ENCODE peak calls at places on chromosome 9, in ten cellular contexts. Q is non-pigmented ciliary epithelial cell; X is cardiac septum; V is SK-N-SH; B is GM23248; O is stimulated activated CD8-positive, alpha-beta memory T cell treated with anti-CD3 and anti-CD28 coated beads, Interleukin-4, amount 100 ng/mL, for 4 hours; Z is stimulated activated CD4-positive, alpha-beta T cell treated with anti-CD3 and anti-CD28 coated beads, Interleukin-1b, Interleukin-23, amount 100 ng/mL, for 1 hour; S is neural progenitor cell; R is nucleus accumbens; W is fibroblast of pulmonary artery. K is an unnamed sample.
A peak's percentile ranks its signal among the peaks of the same experiment; 100 is the strongest.

GRCh38 chr9:134150557-134151214 is 13.7 kb downstream of the RNU6ATAC start:
- DNase-seq in B (no peak), Z (no peak), S (no peak), V (no peak), W (no peak), Q (no peak), X (no peak), O (no peak), R (no peak), K (no peak)

GRCh38 chr9:35001803-35002502 is 12.4 kb downstream of the DNAJB5 start:
- DNase-seq in V (peak; percentile 0), X (no peak), Q (no peak), O (no peak), B (peak; percentile 59), S (no peak), W (peak; percentile 59), R (no peak), Z (no peak), K (no peak)

GRCh38 chr9:20621553-20622329 is 558 bp downstream of the MLLT3 start:
- DNase-seq in O (peak; percentile 67), Q (peak; percentile 22), R (peak; percentile 87), X (peak; percentile 82), Z (peak; percentile 52), W (peak; percentile 79), B (peak; percentile 76), S (peak; percentile 75), V (peak; percentile 84), K (no peak)

GRCh38 chr9:24832307-24832706 is 286.6 kb upstream of the IZUMO3 start:
- DNase-seq in Z (no peak), B (no peak), R (no peak), X (no peak), Q (no peak), S (peak; percentile 36), O (no peak), W (no peak), V (peak; percentile 5), K (no peak)

GRCh38 chr9:6433405-6433804 is 20.4 kb downstream of the UHRF2 start:
- DNase-seq in V (no peak), O (no peak), R (no peak), X (no peak), Z (no peak), W (peak; percentile 66), S (no peak), Q (peak; percentile 49), B (peak; percentile 72), K (no peak)

GRCh38 chr9:134730011-134730760 is 88.6 kb downstream of the COL5A1 start:
- DNase-seq in W (no peak), O (no peak), R (no peak), S (no peak), X (no peak), Z (no peak), B (peak; percentile 56), V (no peak), Q (no peak), K (no peak)

GRCh38 chr9:15127831-15128230 is 179.2 kb downstream of the TTC39B start:
- DNase-seq in Z (no peak), X (no peak), S (no peak), O (no peak), B (no peak), V (no peak), W (no peak), Q (no peak), R (no peak), K (no peak)

GRCh38 chr9:105475302-105475701 is 27.5 kb downstream of the FSD1L start:
- DNase-seq in Q (peak; percentile 41), B (peak; percentile 73), Z (no peak), R (no peak), O (no peak), S (peak; percentile 37), X (no peak), V (no peak), W (peak; percentile 48), K (no peak)

GRCh38 chr9:92119581-92119980 is 4.4 kb upstream of the SPTLC1 start:
- DNase-seq in R (no peak), Q (no peak), X (no peak), Z (no peak), O (no peak), W (no peak), V (no peak), B (no peak), S (no peak), K (no peak)

GRCh38 chr9:70412678-70413426 is 1.6 kb downstream of the KLF9 start:
- DNase-seq in Z (no peak), V (peak; percentile 82), Q (no peak), B (peak; percentile 85), R (peak; percentile 66), O (no peak), X (peak; percentile 93), W (peak; percentile 91), S (peak; percentile 52), K (no peak)

GRCh38 chr9:89770779-89771178 is 166.0 kb downstream of the GADD45G start:
- DNase-seq in S (no peak), Z (no peak), V (peak; percentile 34), Q (no peak), R (no peak), B (no peak), W (no peak), O (no peak), X (peak; percentile 72), K (no peak)

GRCh38 chr9:28951945-28952344 is 1378.7 kb upstream of the C9orf72 start:
- DNase-seq in Q (no peak), V (no peak), R (no peak), S (no peak), X (no peak), O (no peak), Z (no peak), W (peak; percentile 24), B (no peak), K (no peak)

GRCh38 chr9:134301387-134302129 is 24.7 kb upstream of the RXRA start:
- DNase-seq in W (no peak), R (no peak), O (peak; percentile 48), Q (no peak), X (no peak), Z (peak; percentile 13), V (peak; percentile 27), B (no peak), S (no peak), K (no peak)

GRCh38 chr9:35177520-35177919 is 15.7 kb downstream of the UNC13B start:
- DNase-seq in R (no peak), O (no peak), B (no peak), Z (no peak), V (no peak), X (no peak), Q (no peak), S (no peak), W (no peak), K (no peak)

GRCh38 chr9:127078988-127079387 is 43.4 kb downstream of the ANGPTL2 start:
- DNase-seq in B (no peak), V (no peak), O (no peak), Q (no peak), X (no peak), W (no peak), S (no peak), R (no peak), Z (no peak), K (no peak)

GRCh38 chr9:5870691-5871090 is 20.0 kb upstream of the MLANA start:
- DNase-seq in W (no peak), X (no peak), B (no peak), R (no peak), V (no peak), O (no peak), S (no peak), Q (no peak), Z (no peak), K (no peak)

GRCh38 chr9:99595796-99596195 is 225.9 kb upstream of the NR4A3 start:
- DNase-seq in Z (no peak), O (no peak), R (no peak), X (no peak), S (no peak), Q (no peak), B (no peak), W (no peak), V (no peak), K (no peak)

GRCh38 chr9:5838884-5839571 is 6.1 kb upstream of the ERMP1 start:
- DNase-seq in S (no peak), Z (no peak), W (peak; percentile 65), X (no peak), R (no peak), Q (no peak), O (no peak), B (peak; percentile 79), V (no peak), K (no peak)

GRCh38 chr9:101485873-101486692 is 47.6 kb upstream of the RNF20 start:
- DNase-seq in Z (no peak), O (no peak), X (no peak), S (peak; percentile 68), Q (no peak), B (peak; percentile 71), V (peak; percentile 81), R (peak; percentile 44), W (peak; percentile 7), K (peak; percentile 28)

GRCh38 chr9:91419222-91420191 is 4.1 kb downstream of the NFIL3 start:
- DNase-seq in Z (no peak), B (peak; percentile 97), S (no peak), X (peak; percentile 85), V (peak; percentile 16), W (peak; percentile 97), O (no peak), Q (peak; percentile 87), R (no peak), K (no peak)

GRCh38 chr9:89842267-89842768 is 237.5 kb downstream of the GADD45G start:
- DNase-seq in Q (no peak), V (no peak), Z (no peak), W (no peak), R (no peak), O (no peak), X (no peak), B (no peak), S (no peak), K (no peak)

GRCh38 chr9:14321517-14322125 is 7.7 kb upstream of the NFIB start:
- DNase-seq in V (no peak), S (peak; percentile 23), W (no peak), O (no peak), R (no peak), Q (no peak), B (peak; percentile 55), Z (no peak), X (no peak), K (no peak)

GRCh38 chr9:134071149-134071548 is 3.3 kb upstream of the BRD3 start:
- DNase-seq in Q (no peak), O (no peak), X (no peak), Z (no peak), R (no peak), V (no peak), W (no peak), B (no peak), S (peak; percentile 1), K (no peak)

GRCh38 chr9:130423272-130423671 is 21.5 kb upstream of the ASS1 start:
- DNase-seq in Q (no peak), B (no peak), O (no peak), Z (no peak), R (no peak), X (peak; percentile 88), W (no peak), V (peak; percentile 88), S (no peak), K (no peak)

GRCh38 chr9:99118782-99119466 is 14.0 kb downstream of the TGFBR1 start:
- DNase-seq in S (no peak), V (no peak), W (no peak), B (no peak), O (no peak), Z (no peak), X (no peak), Q (no peak), R (no peak), K (no peak)